ENCODE peak calls at places on chromosomes 12 and 14, in nine cellular contexts. T is GM12878, O is GM23338, J is prostate gland, N is SK-N-SH, D is transverse colon, F is upper lobe of left lung, I is stomach, P is sigmoid colon. H is an unnamed sample. For H3K4me1, the result is how much of the 10 kb centered on the place peaks cover.

GRCh38 chr12:76786986-76787385 is 23.1 kb downstream of the ZDHHC17 start:
- DNase-seq in I (no peak), T (no peak), F (no peak), N (no peak), J (no peak), O (no peak), P (no peak), D (no peak), H (no peak)

GRCh38 chr14:39034481-39035296 is 68.3 kb downstream of the SEC23A start:
- DNase-seq in N (peak), T (no peak), P (no peak), D (no peak), O (peak), J (no peak), F (no peak), I (no peak), H (no peak)

GRCh38 chr12:79685068-79685467 is 5.7 kb downstream of the PAWR start:
- DNase-seq in D (no peak), O (no peak), J (no peak), P (no peak), I (no peak), T (no peak), N (no peak), F (no peak), H (no peak)

GRCh38 chr14:106174206-106174605 is 647.8 kb downstream of the TMEM121 start:
- DNase-seq in P (no peak), N (no peak), J (no peak), I (peak), T (no peak), O (no peak), F (no peak), D (peak), H (no peak)

GRCh38 chr12:77364400-77364799 is 299.0 kb upstream of the E2F7 start:
- DNase-seq in T (no peak), D (no peak), I (no peak), P (no peak), N (no peak), F (no peak), O (no peak), J (no peak), H (no peak)

GRCh38 chr12:115037830-115038229 is 353.9 kb upstream of the TBX3 start:
- DNase-seq in N (no peak), T (no peak), I (no peak), F (no peak), J (no peak), O (no peak), D (no peak), P (no peak), H (no peak)

GRCh38 chr12:3651585-3652424 is 101.1 kb downstream of the CRACR2A start:
- DNase-seq in T (no peak), O (no peak), P (no peak), D (no peak), F (no peak), I (no peak), N (peak), J (no peak), H (no peak)

GRCh38 chr14:75430106-75430505 is 2.3 kb downstream of the JDP2 start:
- DNase-seq in T (no peak), D (no peak), O (no peak), I (no peak), N (no peak), P (peak), F (no peak), J (no peak), H (no peak)

GRCh38 chr14:58288106-58288792 is 10.1 kb upstream of the ARID4A start:
- DNase-seq in D (no peak), O (no peak), N (no peak), J (no peak), T (no peak), P (no peak), I (no peak), F (no peak), H (no peak)

GRCh38 chr12:55698241-55698955 is 9.3 kb downstream of the ITGA7 start:
- DNase-seq in F (no peak), D (peak), T (no peak), N (no peak), O (no peak), P (peak), I (no peak), J (no peak), H (no peak)

GRCh38 chr12:45051490-45052105 is 699 bp upstream of the DBX2 start:
- DNase-seq in N (peak), J (no peak), T (no peak), P (no peak), D (no peak), I (no peak), O (peak), F (no peak), H (no peak)

GRCh38 chr12:15782667-15783066 is 6.5 kb downstream of the EPS8 start:
- DNase-seq in I (no peak), T (no peak), F (no peak), J (no peak), D (no peak), N (no peak), P (no peak), O (no peak), H (no peak)

GRCh38 chr12:21631367-21631766 is 26.3 kb downstream of the LDHB start:
- DNase-seq in P (no peak), J (no peak), D (no peak), N (no peak), I (no peak), F (no peak), T (no peak), O (no peak), H (no peak)

GRCh38 chr12:93139028-93139665 is 210.1 kb upstream of the EEA1 start:
- DNase-seq in P (no peak), T (no peak), D (no peak), F (no peak), I (no peak), O (no peak), J (no peak), N (no peak), H (no peak)

GRCh38 chr14:97976861-97977260 is 1179.7 kb downstream of the VRK1 start:
- DNase-seq in I (no peak), P (no peak), J (no peak), D (peak), T (no peak), N (no peak), O (no peak), F (no peak), H (no peak)

GRCh38 chr12:53174881-53175491 is 5.5 kb upstream of the ZNF740 start:
- DNase-seq in N (no peak), J (peak), F (no peak), I (no peak), T (no peak), D (no peak), P (no peak), O (peak), H (no peak)

GRCh38 chr12:54135621-54136027 is 53.2 kb downstream of the SMUG1 start:
- DNase-seq in O (no peak), N (peak), D (no peak), F (no peak), J (no peak), P (no peak), I (peak), T (no peak), H (no peak)

GRCh38 chr14:94458096-94458495 is 5.5 kb upstream of the SERPINA11 start:
- DNase-seq in D (no peak), N (no peak), T (no peak), F (no peak), J (no peak), P (no peak), I (no peak), O (no peak), H (peak)

GRCh38 chr12:47824198-47824597 is 4.5 kb upstream of the HDAC7 start:
- DNase-seq in N (no peak), P (no peak), F (no peak), D (no peak), O (no peak), I (no peak), J (no peak), T (no peak), H (no peak)

GRCh38 chr14:50087350-50088116 is 28.8 kb downstream of the VCPKMT start:
- DNase-seq in D (no peak), F (no peak), T (no peak), O (no peak), J (no peak), N (no peak), P (no peak), I (no peak), H (no peak)

GRCh38 chr12:90979019-90979418 is 24.0 kb upstream of the CCER1 start:
- DNase-seq in O (no peak), N (no peak), I (no peak), T (no peak), J (no peak), F (no peak), P (no peak), D (no peak), H (no peak)

GRCh38 chr12:89069431-89069830 is 282.9 kb downstream of the DUSP6 start:
- DNase-seq in T (no peak), F (no peak), O (no peak), J (no peak), N (no peak), D (no peak), I (no peak), P (no peak), H (no peak)

GRCh38 chr12:52245259-52245961 is 12.4 kb downstream of the KRT7 start:
- DNase-seq in I (no peak), O (peak), J (no peak), T (no peak), F (peak), N (no peak), D (no peak), P (peak), H (no peak)

GRCh38 chr12:67482751-67483661 is 165.5 kb upstream of the DYRK2 start:
- DNase-seq in I (peak), D (peak), T (peak), O (no peak), J (peak), N (peak), P (peak), F (no peak), H (no peak)

GRCh38 chr14:31969841-31970240 is 107.3 kb upstream of the ARHGAP5 start:
- DNase-seq in I (no peak), J (no peak), D (no peak), F (no peak), N (no peak), T (no peak), P (no peak), O (no peak), H (no peak)

DNA sequence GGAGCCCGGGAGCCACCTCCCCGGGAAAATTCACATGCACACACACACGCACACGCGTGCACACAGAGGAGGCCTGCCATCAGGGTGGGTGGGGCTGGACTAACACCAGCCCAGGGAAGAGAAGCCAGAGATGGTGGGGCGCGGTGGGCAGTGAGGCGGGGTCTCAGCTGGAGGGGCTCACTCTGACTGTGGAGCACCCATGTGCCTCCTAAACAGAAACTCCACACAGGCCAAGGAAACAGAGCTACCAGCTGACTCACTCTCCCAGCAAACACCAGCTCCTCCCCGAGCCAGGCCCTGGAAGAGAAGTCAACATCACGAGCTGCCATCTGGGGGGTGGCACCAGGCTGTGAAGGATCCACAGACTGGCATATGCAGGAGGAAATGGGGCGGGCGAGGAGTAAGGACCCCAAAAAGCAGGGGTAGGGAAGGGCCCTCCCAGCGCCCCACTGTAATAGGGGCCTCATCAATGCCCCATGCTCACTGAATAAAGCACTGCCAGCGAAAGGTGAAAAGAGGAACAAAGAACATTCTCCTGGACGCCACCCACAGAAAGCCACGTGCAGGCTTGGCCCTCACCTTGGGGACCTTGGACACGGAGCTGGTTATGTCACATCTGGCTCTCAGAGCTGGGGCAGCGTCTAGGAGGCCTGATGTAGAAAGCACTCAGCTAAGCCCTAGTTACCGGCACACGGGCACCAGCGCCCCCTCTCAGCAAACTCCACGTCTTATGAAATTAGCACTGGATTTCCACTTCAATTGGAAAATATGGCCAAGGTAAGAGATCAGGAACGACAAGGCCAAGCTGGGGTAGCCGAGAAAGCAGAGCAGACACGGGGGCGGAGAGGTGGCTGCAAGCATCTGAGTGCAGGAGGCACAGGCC is 8.4 kb upstream of the INF2 start:
- DNase-seq in D (peak), F (peak), T (no peak), I (peak), P (peak), J (peak), O (no peak), N (no peak), H (no peak)
- TF ChIP-seq CTCF in D (no peak), F (no peak), T (peak), I (no peak), P (no peak), J (no peak), O (peak), N (peak), H (no peak)

GRCh38 chr12:49345048-49345839 is 1.4 kb upstream of the DNAJC22 start:
- DNase-seq in T (no peak), P (peak), I (peak), N (peak), J (no peak), D (peak), F (peak), O (peak), H (no peak)
- H3K4me1 ChIP-seq in T (under half), P (half or more), I (half or more), N (under half), J (under half), D (half or more), F (half or more), O (under half), H (half or more)

DNA sequence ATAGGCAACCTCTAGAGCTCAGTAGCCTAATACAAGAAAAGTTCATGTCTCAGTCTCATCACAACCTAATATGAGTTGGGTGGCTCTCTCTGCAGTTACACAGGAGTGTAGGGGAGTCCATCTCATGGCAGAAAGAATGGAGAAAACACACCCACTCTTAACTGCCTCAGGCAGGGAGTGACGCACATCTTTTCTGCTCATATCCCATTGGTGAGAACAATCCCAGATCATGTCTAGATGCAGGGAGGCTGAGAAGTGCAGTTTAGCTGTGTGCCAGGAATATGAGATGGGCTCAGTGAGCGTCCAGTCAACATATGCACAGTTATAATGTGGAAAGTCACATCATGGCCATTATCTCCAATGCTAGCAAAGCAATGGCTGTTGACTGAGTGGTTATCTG is 59.3 kb upstream of the KCNA5 start:
- DNase-seq in J (no peak), D (no peak), T (no peak), P (no peak), F (no peak), N (no peak), O (no peak), I (no peak), H (no peak)
- TF ChIP-seq POLR2AphosphoS5 in J (no peak), D (no peak), T (no peak), P (no peak), F (no peak), N (no peak), O (no peak), I (no peak), H (no peak)

DNA sequence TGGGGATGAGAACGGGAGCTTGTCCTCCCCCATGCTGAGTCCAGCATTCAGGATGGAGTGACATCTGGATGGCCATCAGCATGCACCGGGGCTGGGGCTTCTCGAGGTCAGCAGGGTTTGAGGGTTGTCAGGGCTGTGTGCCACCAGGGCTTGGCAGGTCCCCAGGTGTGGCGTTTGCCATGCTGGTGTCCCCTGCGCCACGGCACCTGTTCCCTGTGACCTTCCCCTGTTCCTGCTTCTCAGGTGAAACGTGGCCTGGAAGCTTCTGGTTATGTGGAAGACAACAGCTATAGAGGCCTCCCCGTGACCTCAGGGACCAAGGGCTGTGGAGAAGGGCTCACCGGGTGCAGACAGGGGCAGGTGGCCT is 152.4 kb downstream of the KIF26A start:
- DNase-seq in O (no peak), D (peak), F (peak), I (no peak), P (peak), J (no peak), T (no peak), N (peak), H (no peak)
- TF ChIP-seq CTCF in O (no peak), D (no peak), F (no peak), I (no peak), P (no peak), J (no peak), T (no peak), N (no peak), H (no peak)

GRCh38 chr12:108831309-108831991 is 25.9 kb downstream of the SSH1 start:
- DNase-seq in F (no peak), T (peak), J (no peak), O (no peak), D (peak), P (no peak), N (no peak), I (no peak), H (no peak)

GRCh38 chr12:108832208-108832607 is 25.2 kb downstream of the SSH1 start:
- DNase-seq in D (no peak), N (no peak), O (no peak), P (no peak), J (no peak), F (no peak), T (no peak), I (no peak), H (no peak)

GRCh38 chr12:108833757-108834472 is 23.5 kb downstream of the SSH1 start:
- DNase-seq in O (no peak), I (no peak), J (no peak), T (no peak), D (peak), F (no peak), N (no peak), P (peak), H (no peak)

GRCh38 chr12:108832730-108833354 is 24.5 kb downstream of the SSH1 start:
- DNase-seq in O (no peak), P (no peak), N (no peak), D (no peak), F (no peak), I (no peak), J (peak), T (no peak), H (no peak)

GRCh38 chr12:108833355-108833733 is 24.0 kb downstream of the SSH1 start:
- DNase-seq in F (peak), N (no peak), P (no peak), J (peak), O (no peak), D (no peak), I (no peak), T (no peak), H (no peak)
- H3K4me1 ChIP-seq in F (half or more), N (under half), P (half or more), J (under half), O (under half), D (under half), I (half or more), T (under half), H (half or more)

GRCh38 chr12:1592444-1593231 is 1.7 kb downstream of the FBXL14 start:
- DNase-seq in F (peak), I (no peak), D (peak), P (peak), J (no peak), T (no peak), N (peak), O (peak), H (no peak)
- TF ChIP-seq POLR2AphosphoS5 in F (no peak), I (no peak), D (no peak), P (no peak), J (no peak), T (no peak), N (no peak), O (no peak), H (peak)

GRCh38 chr12:125533434-125534029 is 468.3 kb downstream of the AACS start:
- DNase-seq in F (peak), N (peak), I (peak), D (peak), T (no peak), J (no peak), P (no peak), O (peak), H (no peak)
- TF ChIP-seq CTCF in F (no peak), N (peak), I (no peak), D (peak), T (peak), J (peak), P (peak), O (peak), H (peak)